ENCODE peak calls at places on chromosomes 7 and 10, in four cellular contexts. J, P, C and Q are unnamed samples.

GRCh38 chr7:159114981-159115380 is 29.7 kb downstream of the VIPR2 start:
- ATAC-seq in J (no peak), P (no peak), C (no peak), Q (no peak)

GRCh38 chr10:132693676-132694075 is 92.3 kb downstream of the NKX6-2 start:
- ATAC-seq in J (no peak), P (no peak), C (no peak), Q (no peak)

GRCh38 chr7:105369944-105370343 is 18.8 kb downstream of the SRPK2 start:
- ATAC-seq in J (no peak), P (no peak), C (peak), Q (no peak)

GRCh38 chr7:30977896-30978564 is 14.3 kb downstream of the GHRHR start:
- ATAC-seq in J (no peak), P (peak), C (peak), Q (no peak)

GRCh38 chr10:79595510-79595909 is 15.2 kb upstream of the SFTPA1 start:
- ATAC-seq in J (no peak), P (no peak), C (no peak), Q (no peak)

GRCh38 chr7:120615703-120616102 is 242.2 kb downstream of the TSPAN12 start:
- ATAC-seq in J (no peak), P (no peak), C (no peak), Q (no peak)

GRCh38 chr7:78164459-78164858 is 365.9 kb downstream of the PHTF2 start:
- ATAC-seq in J (no peak), P (no peak), C (no peak), Q (no peak)

GRCh38 chr10:127216284-127216683 is 19.9 kb upstream of the INSYN2A start:
- ATAC-seq in J (no peak), P (no peak), C (no peak), Q (no peak)

GRCh38 chr10:75887369-75887768 is 455.9 kb downstream of the LRMDA start:
- ATAC-seq in J (no peak), P (no peak), C (no peak), Q (no peak)

GRCh38 chr10:90087197-90088007 is 386.0 kb downstream of the KIF20B start:
- ATAC-seq in J (peak), P (no peak), C (no peak), Q (peak)

GRCh38 chr10:91073301-91073780 is 147.1 kb upstream of the PCGF5 start:
- ATAC-seq in J (no peak), P (no peak), C (no peak), Q (no peak)

GRCh38 chr10:117543245-117543998 is 876 bp downstream of the EMX2 start:
- ATAC-seq in J (no peak), P (no peak), C (no peak), Q (no peak)

GRCh38 chr10:774661-775244 is 85.3 kb upstream of the DIP2C start:
- ATAC-seq in J (no peak), P (no peak), C (no peak), Q (no peak)

GRCh38 chr10:131098416-131098952 is 213.0 kb downstream of the TCERG1L start:
- ATAC-seq in J (no peak), P (no peak), C (no peak), Q (no peak)

GRCh38 chr7:153567426-153567825 is 484.8 kb upstream of the DPP6 start:
- ATAC-seq in J (no peak), P (no peak), C (no peak), Q (no peak)

GRCh38 chr7:132400667-132401142 is 175.6 kb downstream of the PLXNA4 start:
- ATAC-seq in J (no peak), P (no peak), C (peak), Q (no peak)

GRCh38 chr10:18607503-18607902 is 43.9 kb downstream of the NSUN6 start:
- ATAC-seq in J (no peak), P (no peak), C (no peak), Q (no peak)

GRCh38 chr7:24939406-24939805 is 40.6 kb downstream of the OSBPL3 start:
- ATAC-seq in J (no peak), P (no peak), C (no peak), Q (no peak)

GRCh38 chr7:90570373-90570959 is 25.7 kb upstream of the CDK14 start:
- ATAC-seq in J (peak), P (no peak), C (no peak), Q (no peak)

GRCh38 chr10:93471110-93471651 is 11.0 kb downstream of the MYOF start:
- ATAC-seq in J (no peak), P (no peak), C (no peak), Q (no peak)

GRCh38 chr7:1530946-1531262 is 402 bp downstream of the MAFK start:
- ATAC-seq in J (peak), P (no peak), C (no peak), Q (peak)